ENCODE peak calls at places on chromosomes 6 and 20, in nine cellular contexts. One of them, this sample, is unnamed.

GRCh38 chr20:23180451-23180921 is 94.4 kb upstream of the CD93 start:
- DNase-seq in heart left ventricle: peak; percentile 86
- DNase-seq in adrenal gland: peak; percentile 47
- DNase-seq in body of pancreas: no peak
- DNase-seq in gastrocnemius medialis: peak; percentile 40
- DNase-seq in CD8-positive, alpha-beta memory T cell: no peak
- DNase-seq in heart right ventricle: peak; percentile 69
- DNase-seq in aorta: no peak
- DNase-seq in right lobe of liver: no peak
- DNase-seq in this sample: no peak

GRCh38 chr6:50990750-50991446 is 172.2 kb downstream of the TFAP2B start:
- DNase-seq in heart left ventricle: no peak
- DNase-seq in adrenal gland: no peak
- DNase-seq in body of pancreas: no peak
- DNase-seq in gastrocnemius medialis: no peak
- DNase-seq in CD8-positive, alpha-beta memory T cell: no peak
- DNase-seq in heart right ventricle: no peak
- DNase-seq in aorta: no peak
- DNase-seq in right lobe of liver: no peak
- DNase-seq in this sample: no peak

GRCh38 chr6:115545410-115545986 is 515.2 kb downstream of the FRK start:
- DNase-seq in heart left ventricle: peak; percentile 9
- DNase-seq in adrenal gland: no peak
- DNase-seq in body of pancreas: peak; percentile 11
- DNase-seq in gastrocnemius medialis: no peak
- DNase-seq in CD8-positive, alpha-beta memory T cell: no peak
- DNase-seq in heart right ventricle: peak; percentile 16
- DNase-seq in aorta: peak; percentile 26
- DNase-seq in right lobe of liver: no peak
- DNase-seq in this sample: peak; percentile 58

GRCh38 chr6:84282566-84282965 is 55.1 kb upstream of the CEP162 start:
- DNase-seq in heart left ventricle: no peak
- DNase-seq in adrenal gland: no peak
- DNase-seq in body of pancreas: no peak
- DNase-seq in gastrocnemius medialis: no peak
- DNase-seq in CD8-positive, alpha-beta memory T cell: no peak
- DNase-seq in heart right ventricle: no peak
- DNase-seq in aorta: peak; percentile 81
- DNase-seq in right lobe of liver: peak; percentile 60
- DNase-seq in this sample: no peak

GRCh38 chr6:107741191-107741680 is 82.9 kb downstream of the SCML4 start:
- DNase-seq in heart left ventricle: no peak
- DNase-seq in adrenal gland: no peak
- DNase-seq in body of pancreas: no peak
- DNase-seq in gastrocnemius medialis: no peak
- DNase-seq in CD8-positive, alpha-beta memory T cell: no peak
- DNase-seq in heart right ventricle: no peak
- DNase-seq in aorta: no peak
- DNase-seq in right lobe of liver: no peak
- DNase-seq in this sample: no peak

GRCh38 chr6:135537782-135538301 is 40.3 kb upstream of the AHI1 start:
- DNase-seq in heart left ventricle: no peak
- DNase-seq in adrenal gland: no peak
- DNase-seq in body of pancreas: no peak
- DNase-seq in gastrocnemius medialis: no peak
- DNase-seq in CD8-positive, alpha-beta memory T cell: peak; percentile 20
- DNase-seq in heart right ventricle: no peak
- DNase-seq in aorta: no peak
- DNase-seq in right lobe of liver: no peak
- DNase-seq in this sample: peak; percentile 5

GRCh38 chr6:39958947-39959346 is 24.7 kb upstream of the MOCS1 start:
- DNase-seq in heart left ventricle: no peak
- DNase-seq in adrenal gland: no peak
- DNase-seq in body of pancreas: no peak
- DNase-seq in gastrocnemius medialis: no peak
- DNase-seq in CD8-positive, alpha-beta memory T cell: no peak
- DNase-seq in heart right ventricle: no peak
- DNase-seq in aorta: no peak
- DNase-seq in right lobe of liver: no peak
- DNase-seq in this sample: no peak

GRCh38 chr6:39945626-39946025 is 11.4 kb upstream of the MOCS1 start:
- DNase-seq in heart left ventricle: no peak
- DNase-seq in adrenal gland: no peak
- DNase-seq in body of pancreas: no peak
- DNase-seq in gastrocnemius medialis: no peak
- DNase-seq in CD8-positive, alpha-beta memory T cell: no peak
- DNase-seq in heart right ventricle: no peak
- DNase-seq in aorta: no peak
- DNase-seq in right lobe of liver: no peak
- DNase-seq in this sample: no peak

GRCh38 chr20:17825949-17826843 is 126.4 kb downstream of the BANF2 start:
- DNase-seq in heart left ventricle: no peak
- DNase-seq in adrenal gland: no peak
- DNase-seq in body of pancreas: no peak
- DNase-seq in gastrocnemius medialis: no peak
- DNase-seq in CD8-positive, alpha-beta memory T cell: no peak
- DNase-seq in heart right ventricle: no peak
- DNase-seq in aorta: no peak
- DNase-seq in right lobe of liver: no peak
- DNase-seq in this sample: no peak

GRCh38 chr6:112432853-112433252 is 85.7 kb downstream of the RFPL4B start:
- DNase-seq in heart left ventricle: no peak
- DNase-seq in adrenal gland: no peak
- DNase-seq in body of pancreas: no peak
- DNase-seq in gastrocnemius medialis: no peak
- DNase-seq in CD8-positive, alpha-beta memory T cell: no peak
- DNase-seq in heart right ventricle: no peak
- DNase-seq in aorta: no peak
- DNase-seq in right lobe of liver: no peak
- DNase-seq in this sample: no peak

GRCh38 chr6:162092816-162093502 is 634.6 kb downstream of the PRKN start:
- DNase-seq in heart left ventricle: no peak
- DNase-seq in adrenal gland: no peak
- DNase-seq in body of pancreas: no peak
- DNase-seq in gastrocnemius medialis: no peak
- DNase-seq in CD8-positive, alpha-beta memory T cell: no peak
- DNase-seq in heart right ventricle: no peak
- DNase-seq in aorta: no peak
- DNase-seq in right lobe of liver: no peak
- DNase-seq in this sample: no peak

GRCh38 chr20:40416274-40416673 is 272.8 kb downstream of the MAFB start:
- DNase-seq in heart left ventricle: no peak
- DNase-seq in adrenal gland: no peak
- DNase-seq in body of pancreas: no peak
- DNase-seq in gastrocnemius medialis: no peak
- DNase-seq in CD8-positive, alpha-beta memory T cell: no peak
- DNase-seq in heart right ventricle: no peak
- DNase-seq in aorta: no peak
- DNase-seq in right lobe of liver: no peak
- DNase-seq in this sample: no peak

DNA sequence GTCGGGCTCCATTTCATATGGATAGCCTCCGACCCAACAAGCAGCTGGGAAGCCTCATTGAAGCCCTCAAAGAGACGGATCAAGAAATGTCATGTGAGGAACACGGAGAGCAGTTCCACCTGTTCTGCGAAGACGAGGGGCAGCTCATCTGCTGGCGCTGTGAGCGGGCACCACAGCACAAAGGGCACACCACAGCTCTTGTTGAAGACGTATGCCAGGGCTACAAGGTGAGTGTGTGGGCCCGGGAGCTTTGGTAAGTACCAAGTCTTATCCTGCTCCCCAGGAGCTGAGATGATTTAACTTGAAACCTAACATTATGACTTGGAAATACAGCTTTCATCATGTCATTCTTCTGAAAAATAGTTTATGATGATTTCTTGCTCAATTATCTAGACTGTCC is 4.1 kb downstream of the TRIM38 start:
- DNase-seq in heart left ventricle: no peak
- DNase-seq in adrenal gland: no peak
- DNase-seq in body of pancreas: no peak
- DNase-seq in gastrocnemius medialis: no peak
- DNase-seq in CD8-positive, alpha-beta memory T cell: no peak
- DNase-seq in heart right ventricle: no peak
- DNase-seq in aorta: no peak
- DNase-seq in right lobe of liver: no peak
- DNase-seq in this sample: no peak
- H3K4me1 ChIP-seq in heart left ventricle: peaks cover 5% of the 10 kb centered on the region
- H3K4me1 ChIP-seq in adrenal gland: peaks cover 26% of the 10 kb centered on the region
- H3K4me1 ChIP-seq in body of pancreas: peaks cover 30% of the 10 kb centered on the region
- H3K4me1 ChIP-seq in gastrocnemius medialis: peaks cover 41% of the 10 kb centered on the region
- H3K4me1 ChIP-seq in CD8-positive, alpha-beta memory T cell: peaks cover 62% of the 10 kb centered on the region
- H3K4me1 ChIP-seq in heart right ventricle: peaks cover 2% of the 10 kb centered on the region
- H3K4me1 ChIP-seq in aorta: peaks cover 19% of the 10 kb centered on the region
- H3K4me1 ChIP-seq in right lobe of liver: peaks cover 7% of the 10 kb centered on the region
- H3K4me1 ChIP-seq in this sample: peaks cover 5% of the 10 kb centered on the region

GRCh38 chr20:46366826-46367225 is 39.6 kb downstream of the ELMO2 start:
- DNase-seq in heart left ventricle: no peak
- DNase-seq in adrenal gland: no peak
- DNase-seq in body of pancreas: no peak
- DNase-seq in gastrocnemius medialis: no peak
- DNase-seq in CD8-positive, alpha-beta memory T cell: no peak
- DNase-seq in heart right ventricle: no peak
- DNase-seq in aorta: no peak
- DNase-seq in right lobe of liver: no peak
- DNase-seq in this sample: no peak

GRCh38 chr20:46364670-46365482 is 41.5 kb downstream of the ELMO2 start:
- DNase-seq in heart left ventricle: no peak
- DNase-seq in adrenal gland: peak; percentile 93
- DNase-seq in body of pancreas: no peak
- DNase-seq in gastrocnemius medialis: no peak
- DNase-seq in CD8-positive, alpha-beta memory T cell: no peak
- DNase-seq in heart right ventricle: no peak
- DNase-seq in aorta: no peak
- DNase-seq in right lobe of liver: no peak
- DNase-seq in this sample: no peak

GRCh38 chr20:46363874-46364669 is 42.3 kb downstream of the ELMO2 start:
- DNase-seq in heart left ventricle: peak; percentile 89
- DNase-seq in adrenal gland: peak; percentile 92
- DNase-seq in body of pancreas: peak; percentile 86
- DNase-seq in gastrocnemius medialis: peak; percentile 79
- DNase-seq in CD8-positive, alpha-beta memory T cell: peak; percentile 86
- DNase-seq in heart right ventricle: peak; percentile 91
- DNase-seq in aorta: peak; percentile 93
- DNase-seq in right lobe of liver: peak; percentile 88
- DNase-seq in this sample: peak; percentile 41

GRCh38 chr20:46367234-46367633 is 39.2 kb downstream of the ELMO2 start:
- DNase-seq in heart left ventricle: no peak
- DNase-seq in adrenal gland: no peak
- DNase-seq in body of pancreas: no peak
- DNase-seq in gastrocnemius medialis: no peak
- DNase-seq in CD8-positive, alpha-beta memory T cell: no peak
- DNase-seq in heart right ventricle: no peak
- DNase-seq in aorta: no peak
- DNase-seq in right lobe of liver: no peak
- DNase-seq in this sample: no peak

DNA sequence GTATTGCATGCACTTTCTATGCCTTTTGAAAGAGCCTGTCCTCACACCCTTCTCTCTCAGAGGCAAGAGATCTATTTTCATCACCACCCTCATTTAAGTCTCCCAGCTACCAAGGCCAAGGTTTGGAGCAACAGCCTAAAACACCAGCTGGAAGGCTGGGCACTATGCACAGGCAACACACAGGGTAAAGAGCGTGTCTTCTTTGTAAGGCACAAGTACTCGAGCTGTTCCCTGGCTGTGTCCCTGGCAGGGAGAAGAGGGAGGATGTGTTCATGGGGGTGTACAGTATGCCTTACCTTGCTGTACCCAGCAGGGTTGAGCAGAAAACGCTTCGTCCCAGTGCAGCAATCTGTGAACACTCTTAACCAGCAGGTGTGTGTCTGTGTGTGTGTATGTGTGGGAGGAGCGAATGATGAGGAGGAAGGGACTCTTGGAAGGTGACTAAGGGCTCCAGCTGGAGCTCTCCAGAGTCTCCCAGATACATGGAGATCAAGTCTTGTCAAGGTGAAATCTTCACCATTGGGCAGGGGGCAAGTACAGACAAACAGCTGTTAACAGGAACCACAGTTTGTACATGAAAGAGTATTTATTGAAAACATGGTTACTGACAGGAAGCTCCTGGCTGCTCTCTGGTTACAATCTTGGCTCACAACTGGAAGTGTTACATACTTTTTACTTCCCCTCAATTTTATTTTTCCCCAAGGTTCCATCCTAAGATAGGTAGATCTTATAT is 40.8 kb downstream of the ELMO2 start:
- DNase-seq in heart left ventricle: no peak
- DNase-seq in adrenal gland: no peak
- DNase-seq in body of pancreas: no peak
- DNase-seq in gastrocnemius medialis: no peak
- DNase-seq in CD8-positive, alpha-beta memory T cell: peak; percentile 23
- DNase-seq in heart right ventricle: no peak
- DNase-seq in aorta: no peak
- DNase-seq in right lobe of liver: no peak
- DNase-seq in this sample: no peak
- H3K4me1 ChIP-seq in heart left ventricle: peaks cover 6% of the 10 kb centered on the region
- H3K4me1 ChIP-seq in adrenal gland: peaks cover 18% of the 10 kb centered on the region
- H3K4me1 ChIP-seq in body of pancreas: peaks cover 43% of the 10 kb centered on the region
- H3K4me1 ChIP-seq in gastrocnemius medialis: peaks cover 39% of the 10 kb centered on the region
- H3K4me1 ChIP-seq in CD8-positive, alpha-beta memory T cell: peaks cover 58% of the 10 kb centered on the region
- H3K4me1 ChIP-seq in heart right ventricle: peaks cover 10% of the 10 kb centered on the region
- H3K4me1 ChIP-seq in aorta: peaks cover 3% of the 10 kb centered on the region
- H3K4me1 ChIP-seq in right lobe of liver: no peaks in the 10 kb centered on the region
- H3K4me1 ChIP-seq in this sample: no peaks in the 10 kb centered on the region

DNA sequence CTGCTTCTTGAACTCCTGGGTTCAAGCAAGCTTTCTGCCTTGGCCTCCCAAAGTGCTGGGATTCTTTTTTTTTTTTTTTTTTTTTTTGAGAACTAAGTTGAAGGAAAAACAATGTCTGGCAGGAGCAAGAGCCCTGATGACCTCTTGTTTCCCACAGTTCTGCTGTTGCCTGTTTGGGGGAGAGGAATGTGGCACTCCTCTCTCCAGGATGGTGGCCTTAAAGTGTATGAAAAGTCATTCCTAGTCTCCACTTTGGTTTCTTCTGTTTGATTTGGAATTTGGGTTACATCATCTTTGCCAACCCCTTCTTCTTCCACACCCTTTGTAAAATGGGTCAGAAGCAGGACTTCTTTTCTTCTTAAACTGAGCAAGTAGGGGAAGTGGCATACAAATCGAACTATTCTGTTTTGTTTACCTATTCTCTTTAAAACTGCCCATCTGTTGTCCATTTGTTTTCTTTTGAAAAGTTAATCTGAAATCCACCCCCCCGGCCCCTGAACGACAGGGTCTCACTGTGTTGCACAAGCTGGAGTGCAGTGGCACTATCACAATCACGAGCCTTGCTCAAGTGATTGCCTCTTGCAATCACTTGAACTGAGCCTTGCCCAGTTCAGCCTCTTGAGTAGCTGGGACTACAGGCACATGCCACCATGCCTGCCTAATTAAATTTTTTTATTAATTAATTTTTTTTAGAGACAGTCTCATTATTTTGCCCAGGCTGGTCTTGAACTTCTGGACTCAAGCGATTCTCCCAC is 11.3 kb downstream of the CARMIL1 start:
- DNase-seq in heart left ventricle: no peak
- DNase-seq in adrenal gland: no peak
- DNase-seq in body of pancreas: no peak
- DNase-seq in gastrocnemius medialis: no peak
- DNase-seq in CD8-positive, alpha-beta memory T cell: no peak
- DNase-seq in heart right ventricle: no peak
- DNase-seq in aorta: no peak
- DNase-seq in right lobe of liver: no peak
- DNase-seq in this sample: no peak
- H3K4me1 ChIP-seq in heart left ventricle: no peaks in the 10 kb centered on the region
- H3K4me1 ChIP-seq in adrenal gland: no peaks in the 10 kb centered on the region
- H3K4me1 ChIP-seq in body of pancreas: peaks cover 3% of the 10 kb centered on the region
- H3K4me1 ChIP-seq in gastrocnemius medialis: no peaks in the 10 kb centered on the region
- H3K4me1 ChIP-seq in CD8-positive, alpha-beta memory T cell: no peaks in the 10 kb centered on the region
- H3K4me1 ChIP-seq in heart right ventricle: no peaks in the 10 kb centered on the region
- H3K4me1 ChIP-seq in aorta: peaks cover 22% of the 10 kb centered on the region
- H3K4me1 ChIP-seq in right lobe of liver: no peaks in the 10 kb centered on the region
- H3K4me1 ChIP-seq in this sample: peaks cover 1% of the 10 kb centered on the region

GRCh38 chr6:3385660-3386151 is 71.1 kb downstream of the SLC22A23 start:
- DNase-seq in heart left ventricle: no peak
- DNase-seq in adrenal gland: peak; percentile 35
- DNase-seq in body of pancreas: no peak
- DNase-seq in gastrocnemius medialis: peak; percentile 57
- DNase-seq in CD8-positive, alpha-beta memory T cell: no peak
- DNase-seq in heart right ventricle: no peak
- DNase-seq in aorta: peak; percentile 72
- DNase-seq in right lobe of liver: no peak
- DNase-seq in this sample: no peak
- H3K4me1 ChIP-seq in heart left ventricle: no peaks in the 10 kb centered on the region
- H3K4me1 ChIP-seq in adrenal gland: peaks cover 6% of the 10 kb centered on the region
- H3K4me1 ChIP-seq in body of pancreas: peaks cover 47% of the 10 kb centered on the region
- H3K4me1 ChIP-seq in gastrocnemius medialis: peaks cover 15% of the 10 kb centered on the region
- H3K4me1 ChIP-seq in CD8-positive, alpha-beta memory T cell: no peaks in the 10 kb centered on the region
- H3K4me1 ChIP-seq in heart right ventricle: no peaks in the 10 kb centered on the region
- H3K4me1 ChIP-seq in aorta: no peaks in the 10 kb centered on the region
- H3K4me1 ChIP-seq in right lobe of liver: no peaks in the 10 kb centered on the region
- H3K4me1 ChIP-seq in this sample: no peaks in the 10 kb centered on the region

This sample was measured in iPS DF 6.9.